ENCODE peak calls at places on chromosomes 5 and 9, in five cellular contexts. One of them, this sample, is unnamed.

GRCh38 chr5:39205550-39205949 is 13.8 kb downstream of the FYB1 start:
- DNase-seq in mucosa of descending colon: no peak
- DNase-seq in posterior cingulate gyrus: no peak
- DNase-seq in nephron progenitor cell: no peak
- DNase-seq in AG20443: no peak
- DNase-seq in this sample: no peak

GRCh38 chr9:34380511-34381315 is 4.0 kb upstream of the MYORG start:
- DNase-seq in mucosa of descending colon: peak
- DNase-seq in posterior cingulate gyrus: peak
- DNase-seq in nephron progenitor cell: peak
- DNase-seq in AG20443: peak
- DNase-seq in this sample: peak

GRCh38 chr5:179819296-179820126 is 1.2 kb upstream of the SQSTM1 start:
- DNase-seq in mucosa of descending colon: peak
- DNase-seq in posterior cingulate gyrus: peak
- DNase-seq in nephron progenitor cell: peak
- DNase-seq in AG20443: peak
- DNase-seq in this sample: peak

GRCh38 chr9:69571032-69571431 is 101.1 kb downstream of the APBA1 start:
- DNase-seq in mucosa of descending colon: no peak
- DNase-seq in posterior cingulate gyrus: no peak
- DNase-seq in nephron progenitor cell: no peak
- DNase-seq in AG20443: no peak
- DNase-seq in this sample: no peak

GRCh38 chr5:68379275-68380026 is 163.9 kb downstream of the PIK3R1 start:
- DNase-seq in mucosa of descending colon: no peak
- DNase-seq in posterior cingulate gyrus: no peak
- DNase-seq in nephron progenitor cell: no peak
- DNase-seq in AG20443: peak
- DNase-seq in this sample: no peak

GRCh38 chr5:149127394-149127955 is 13.8 kb upstream of the ABLIM3 start:
- DNase-seq in mucosa of descending colon: no peak
- DNase-seq in posterior cingulate gyrus: no peak
- DNase-seq in nephron progenitor cell: no peak
- DNase-seq in AG20443: no peak
- DNase-seq in this sample: no peak

GRCh38 chr5:34582364-34582763 is 73.8 kb upstream of the RAI14 start:
- DNase-seq in mucosa of descending colon: no peak
- DNase-seq in posterior cingulate gyrus: no peak
- DNase-seq in nephron progenitor cell: no peak
- DNase-seq in AG20443: no peak
- DNase-seq in this sample: no peak

GRCh38 chr5:60516688-60517087 is 183.3 kb downstream of the DEPDC1B start:
- DNase-seq in mucosa of descending colon: no peak
- DNase-seq in posterior cingulate gyrus: no peak
- DNase-seq in nephron progenitor cell: no peak
- DNase-seq in AG20443: no peak
- DNase-seq in this sample: no peak